ENCODE peak calls at places on chromosomes 11 and 22, in nine cellular contexts. P, Y, C, B, J, N, W, X and T are unnamed samples. For H3K9me3, the result is how much of the 10 kb centered on the place peaks cover.

GRCh38 chr11:68581901-68582300 is 102.4 kb upstream of the GAL start:
- DNase-seq in C (no peak), J (no peak), N (no peak), Y (no peak), B (no peak), W (no peak), X (no peak), P (no peak), T (no peak)

GRCh38 chr11:62500066-62501035 is 46.3 kb downstream of the AHNAK start:
- DNase-seq in N (no peak), X (peak), W (peak), B (no peak), P (no peak), Y (no peak), J (peak), C (peak), T (no peak)

GRCh38 chr22:27975381-27976013 is 56.4 kb upstream of the PITPNB start:
- DNase-seq in X (no peak), Y (no peak), N (no peak), J (no peak), W (no peak), B (no peak), P (no peak), C (no peak), T (no peak)

GRCh38 chr11:14538271-14538925 is 18.2 kb upstream of the PSMA1 start:
- DNase-seq in P (no peak), X (no peak), W (no peak), J (no peak), N (no peak), C (no peak), B (no peak), Y (no peak), T (no peak)

GRCh38 chr11:46119352-46120216 is 1.7 kb downstream of the PHF21A start:
- DNase-seq in X (peak), Y (peak), J (peak), W (no peak), B (peak), N (no peak), C (peak), P (peak), T (peak)

GRCh38 chr22:20023214-20023613 is 2.3 kb downstream of the TANGO2 start:
- DNase-seq in P (no peak), W (no peak), Y (no peak), X (no peak), B (no peak), J (no peak), N (no peak), C (no peak), T (no peak)

GRCh38 chr11:68202165-68202564 is 10.9 kb downstream of the KMT5B start:
- DNase-seq in J (no peak), W (no peak), N (no peak), Y (no peak), C (no peak), X (no peak), P (no peak), B (no peak), T (no peak)

GRCh38 chr11:122232985-122233384 is 117.0 kb upstream of the BLID start:
- DNase-seq in J (no peak), P (no peak), B (no peak), Y (no peak), X (no peak), W (no peak), N (no peak), C (no peak), T (no peak)

GRCh38 chr11:118530683-118531596 is at the start of gene TMEM25:
- DNase-seq in W (no peak), B (peak), P (peak), X (peak), N (no peak), J (peak), C (no peak), Y (peak), T (peak)

GRCh38 chr11:70732493-70733206 is 334.3 kb downstream of the CTTN start:
- DNase-seq in P (no peak), Y (no peak), N (no peak), C (no peak), X (no peak), B (no peak), W (peak), J (no peak), T (peak)

GRCh38 chr11:3849297-3849874 is 6.1 kb upstream of the STIM1 start:
- DNase-seq in P (peak), X (no peak), B (peak), N (no peak), C (no peak), Y (no peak), W (no peak), J (peak), T (no peak)

GRCh38 chr11:63494936-63495335 is 4.0 kb upstream of the PLAAT5 start:
- DNase-seq in W (no peak), P (no peak), Y (peak), B (no peak), J (peak), N (no peak), C (no peak), X (no peak), T (no peak)

GRCh38 chr11:117094776-117095175 is 3.5 kb downstream of the SIK3 start:
- DNase-seq in W (no peak), C (peak), X (no peak), P (no peak), Y (no peak), N (no peak), B (no peak), J (no peak), T (no peak)

GRCh38 chr22:22666307-22667091 is 22.1 kb downstream of the GGTLC2 start:
- DNase-seq in X (peak), C (no peak), Y (peak), J (no peak), P (peak), N (peak), B (no peak), W (no peak), T (no peak)

GRCh38 chr11:46003647-46004046 is 81.2 kb downstream of the LARGE2 start:
- DNase-seq in X (no peak), N (no peak), C (no peak), P (no peak), W (no peak), Y (no peak), J (no peak), B (no peak), T (no peak)

GRCh38 chr11:11148104-11148509 is 204.9 kb downstream of the CSNK2A3 start:
- DNase-seq in C (peak), Y (no peak), P (no peak), B (no peak), X (peak), W (no peak), N (no peak), J (peak), T (no peak)

GRCh38 chr11:12288212-12288933 is 89.0 kb upstream of the PARVA start:
- DNase-seq in B (peak), N (peak), P (peak), Y (peak), X (peak), W (peak), J (peak), C (peak), T (no peak)

GRCh38 chr22:47558828-47559700 is 796.6 kb downstream of the TBC1D22A start:
- DNase-seq in J (no peak), P (no peak), C (no peak), W (no peak), N (no peak), X (no peak), Y (no peak), B (no peak), T (no peak)

GRCh38 chr11:10694481-10695239 is 1.1 kb upstream of the IRAG1 start:
- DNase-seq in B (no peak), Y (no peak), C (no peak), P (no peak), J (no peak), W (no peak), X (no peak), N (no peak), T (no peak)

GRCh38 chr11:68003846-68004550 is at the start of gene UNC93B1:
- DNase-seq in Y (peak), X (peak), P (peak), C (peak), N (no peak), W (peak), B (peak), J (peak), T (peak)

GRCh38 chr22:19448076-19448607 is 631 bp upstream of the C22orf39 start:
- DNase-seq in Y (peak), X (peak), P (peak), C (no peak), W (no peak), J (peak), N (no peak), B (peak), T (no peak)

GRCh38 chr11:94504689-94505293 is 7.5 kb upstream of the C11orf97 start:
- DNase-seq in B (peak), W (peak), P (peak), Y (no peak), N (no peak), X (no peak), C (no peak), J (no peak), T (no peak)

GRCh38 chr11:32829157-32829679 is 509 bp upstream of the PRRG4 start:
- DNase-seq in J (no peak), X (no peak), Y (no peak), W (no peak), N (no peak), C (no peak), B (no peak), P (no peak), T (no peak)

DNA sequence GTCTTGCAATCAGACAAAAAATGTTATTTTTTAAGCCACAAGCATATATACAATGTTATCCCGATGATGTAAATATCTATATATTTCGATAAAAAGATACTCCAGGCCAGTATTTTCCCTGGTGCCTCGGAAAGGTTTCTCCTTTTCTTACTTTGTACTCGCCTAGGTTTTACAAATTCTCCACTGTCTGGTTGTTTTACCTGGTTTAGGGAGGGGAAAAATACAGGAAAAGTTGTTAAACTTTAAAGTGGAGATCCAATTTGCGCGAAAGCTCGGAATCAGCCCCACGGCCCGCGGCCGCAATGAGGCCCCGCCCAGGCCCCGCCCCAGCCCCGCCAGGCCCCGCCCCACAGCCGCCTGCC is 58.4 kb upstream of the WNT7B start:
- DNase-seq in J (no peak), W (no peak), X (no peak), Y (no peak), C (no peak), B (no peak), N (no peak), P (no peak), T (no peak)
- H3K4me3 ChIP-seq in J (peak), W (peak), X (no peak), Y (peak), C (peak), B (peak), N (peak), P (peak), T (peak)

GRCh38 chr11:78402842-78403241 is 14.8 kb downstream of the GAB2 start:
- DNase-seq in W (no peak), P (no peak), X (no peak), J (no peak), Y (no peak), C (no peak), N (no peak), B (no peak), T (no peak)

GRCh38 chr11:78406568-78407196 is 10.9 kb downstream of the GAB2 start:
- DNase-seq in B (no peak), C (no peak), J (no peak), W (no peak), P (no peak), X (no peak), N (no peak), Y (no peak), T (no peak)

GRCh38 chr11:78414321-78415051 is 3.1 kb downstream of the GAB2 start:
- DNase-seq in B (peak), C (no peak), N (no peak), J (no peak), P (no peak), Y (no peak), W (no peak), X (no peak), T (no peak)

DNA sequence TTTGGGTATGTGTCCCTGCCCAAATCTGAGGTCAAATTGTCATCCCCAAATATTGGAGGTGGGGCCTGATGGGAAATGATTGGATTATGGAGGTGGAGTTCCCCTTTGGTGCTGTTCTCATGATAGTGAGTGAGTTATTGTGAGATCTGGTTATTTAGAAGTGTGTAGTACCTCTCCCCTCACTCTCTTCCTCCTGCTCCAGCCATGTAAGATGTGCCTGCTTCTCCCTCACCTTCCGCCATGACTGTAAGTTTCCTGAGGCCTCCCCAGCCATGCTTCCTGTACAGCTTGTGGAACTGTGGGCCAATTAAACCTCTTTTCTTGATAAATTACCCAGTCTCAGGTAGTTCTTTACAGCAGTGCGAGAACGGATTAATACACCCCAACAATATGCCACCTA is 9.0 kb downstream of the GAB2 start:
- DNase-seq in B (no peak), N (no peak), J (no peak), P (no peak), X (no peak), C (no peak), W (no peak), Y (no peak), T (no peak)
- H3K9me3 ChIP-seq in B (under half), N (under half), J (under half), P (under half), X (under half), C (under half), W (under half), Y (under half), T (under half)

DNA sequence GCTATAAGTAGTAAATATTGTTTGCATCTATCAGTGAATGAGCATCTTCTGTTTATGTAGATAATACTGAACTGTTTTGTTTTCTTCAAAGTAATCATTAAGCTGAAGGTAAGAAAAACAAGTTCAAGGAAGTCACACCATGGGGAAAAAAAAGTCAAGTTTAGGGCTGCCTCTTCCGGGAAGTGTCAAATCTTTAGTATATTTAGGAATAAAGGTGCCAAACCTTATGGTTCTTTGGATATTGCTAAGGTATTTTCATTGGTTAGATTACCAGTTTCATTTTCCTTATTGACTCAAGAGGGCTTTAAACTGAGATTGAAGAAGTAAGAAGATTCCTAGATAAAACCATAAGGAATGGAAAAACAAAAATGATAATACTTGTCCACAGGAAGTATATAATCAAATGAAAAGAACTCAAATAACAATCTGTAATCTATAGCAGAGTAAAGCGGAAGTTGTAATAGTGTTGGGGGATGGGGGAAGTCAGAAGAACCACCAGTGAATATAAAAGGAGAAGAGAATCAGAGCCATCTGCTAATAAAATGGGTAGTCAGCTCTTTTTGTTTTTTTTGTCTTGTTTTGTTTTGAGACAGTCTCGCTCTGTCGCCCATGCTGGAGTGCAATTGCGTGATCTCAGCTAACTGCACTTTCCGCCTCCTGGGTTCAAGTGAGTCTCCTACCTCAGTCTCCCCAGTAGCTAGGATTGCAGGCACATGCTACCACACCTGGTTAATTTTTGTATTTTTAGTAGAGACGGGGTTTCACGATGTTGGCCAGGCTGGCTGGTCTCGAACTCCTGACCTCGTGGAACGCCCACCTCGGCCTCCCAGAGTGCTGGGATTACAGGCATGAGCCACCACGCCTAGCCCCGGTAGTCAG is 2.3 kb downstream of the ATM start:
- DNase-seq in X (no peak), W (no peak), C (no peak), P (no peak), Y (no peak), B (no peak), N (no peak), J (no peak), T (peak)
- TF ChIP-seq POLR2AphosphoS5 in X (no peak), W (no peak), C (no peak), P (no peak), Y (no peak), B (no peak), N (no peak), J (no peak), T (no peak)

DNA sequence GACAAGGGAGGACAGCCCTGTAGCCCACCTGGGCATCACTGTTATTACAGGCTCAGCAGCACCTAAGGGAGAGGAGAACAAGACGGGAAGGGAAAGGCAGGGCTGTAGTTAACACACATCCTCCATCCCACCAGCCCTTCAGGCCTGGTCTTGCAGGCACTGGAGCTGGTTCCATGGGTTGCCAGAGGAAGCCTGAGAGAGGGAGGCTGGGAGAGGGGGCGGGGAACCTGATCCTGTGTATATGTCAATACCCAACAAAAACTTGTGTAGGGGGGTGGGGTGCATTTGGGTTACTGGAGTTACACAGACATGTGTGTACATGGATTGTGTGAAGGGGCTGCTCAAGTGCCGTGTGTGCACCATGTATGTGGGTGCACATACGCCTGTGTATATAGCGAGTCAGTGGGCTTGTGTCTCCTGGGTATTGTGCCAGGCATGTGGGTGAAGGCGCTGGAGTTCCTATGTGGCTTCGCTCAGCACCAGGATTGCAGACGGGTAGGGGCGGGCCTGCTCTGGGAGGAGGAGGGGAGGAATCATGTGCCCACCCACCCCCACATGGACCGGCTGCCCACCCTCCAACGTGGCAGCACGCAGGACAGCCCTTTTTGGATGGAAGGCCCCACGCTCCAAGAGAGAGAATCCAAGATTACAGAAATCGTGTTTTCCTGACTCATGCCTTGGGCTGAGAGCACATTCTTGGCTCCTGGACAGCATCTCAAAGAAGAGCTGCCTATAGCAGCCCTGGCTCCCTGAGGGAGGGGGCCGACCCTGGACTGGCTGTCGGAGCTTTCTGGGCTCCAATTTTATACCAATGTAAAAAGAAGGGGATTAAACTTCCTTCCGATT is 4.2 kb upstream of the SERPINH1 start:
- DNase-seq in P (no peak), B (no peak), X (peak), N (no peak), W (no peak), J (peak), C (peak), Y (no peak), T (no peak)
- H3K4me3 ChIP-seq in P (no peak), B (no peak), X (no peak), N (no peak), W (no peak), J (no peak), C (peak), Y (no peak), T (no peak)

DNA sequence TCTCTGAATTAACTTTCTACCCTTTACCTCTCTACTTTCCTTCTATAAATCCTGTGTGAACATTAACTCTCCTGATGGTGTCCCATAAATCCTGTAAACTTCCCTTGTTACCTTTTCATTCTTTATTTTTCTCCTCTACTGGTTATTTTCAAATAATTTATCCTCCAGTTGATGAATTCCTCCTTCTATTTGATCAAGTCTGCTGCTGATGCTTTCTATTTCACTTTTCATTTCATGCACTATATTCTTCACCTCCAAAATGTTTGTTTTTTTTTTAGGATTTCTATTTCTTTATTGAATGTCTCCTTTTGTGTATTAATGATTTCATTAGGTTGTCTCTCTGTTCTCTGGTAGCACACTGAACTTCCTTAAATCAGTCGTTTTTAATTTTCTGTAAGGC is 68.6 kb downstream of the KCNQ1OT1 start:
- DNase-seq in Y (no peak), B (no peak), J (no peak), P (no peak), X (no peak), W (no peak), C (no peak), N (no peak), T (no peak)
- H3K9me3 ChIP-seq in Y (under half), B (under half), J (under half), P (half or more), X (under half), W (under half), C (half or more), N (under half), T (half or more)

DNA sequence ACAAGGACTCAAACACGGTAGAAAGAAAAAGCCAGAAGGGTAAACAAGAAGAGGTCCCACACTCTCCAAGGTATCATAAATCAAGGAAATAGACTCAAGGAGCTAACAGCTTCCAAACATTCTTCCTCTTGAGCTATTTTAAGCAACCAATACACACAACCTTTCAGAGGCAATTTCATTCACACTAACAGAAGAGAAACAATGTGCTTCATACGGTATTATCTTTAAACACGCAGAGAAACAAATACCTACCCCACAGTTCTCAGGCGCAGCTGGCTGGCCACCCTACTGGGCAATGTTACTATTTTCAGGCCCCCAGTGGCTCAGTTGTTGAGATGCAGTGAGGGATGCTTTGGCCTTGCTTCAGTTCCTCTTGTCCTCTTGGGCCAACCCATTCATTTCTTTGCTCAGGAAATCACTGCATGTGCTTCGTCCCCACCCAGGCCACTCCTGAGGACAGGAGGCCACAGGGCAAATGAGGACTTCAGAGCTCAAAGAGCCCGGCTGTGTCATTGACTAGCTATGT is 15.7 kb downstream of the ABTB2 start:
- DNase-seq in N (no peak), J (no peak), X (peak), W (no peak), B (no peak), P (no peak), Y (no peak), C (peak), T (no peak)
- TF ChIP-seq POLR2AphosphoS5 in N (no peak), J (peak), X (no peak), W (no peak), B (no peak), P (no peak), Y (no peak), C (no peak), T (no peak)